ENCODE peak calls at places on chromosome 13, in eight cellular contexts. O is SK-N-SH, U is GM23248, B is endodermal cell, C is heart left ventricle, D is IMR-90, F is H9, A is neural progenitor cell. S is an unnamed sample.

GRCh38 chr13:96089749-96090239 is at the start of gene HS6ST3:
- DNase-seq in O (peak; percentile 79), U (peak; percentile 42), B (peak; percentile 88), C (peak; percentile 54), D (no peak), F (peak; percentile 79), A (peak; percentile 75), S (peak; percentile 49)

GRCh38 chr13:60837806-60838205 is 440.8 kb downstream of the TDRD3 start:
- DNase-seq in O (no peak), U (no peak), B (no peak), C (no peak), D (no peak), F (no peak), A (no peak), S (no peak)

GRCh38 chr13:51292000-51292550 is 47.4 kb upstream of the SERPINE3 start:
- DNase-seq in O (no peak), U (peak; percentile 15), B (no peak), C (no peak), D (peak; percentile 62), F (no peak), A (no peak), S (no peak)

GRCh38 chr13:40377783-40378182 is 288.7 kb downstream of the FOXO1 start:
- DNase-seq in O (no peak), U (peak; percentile 79), B (no peak), C (no peak), D (no peak), F (no peak), A (no peak), S (no peak)

GRCh38 chr13:75307370-75307984 is 174.5 kb downstream of the TBC1D4 start:
- DNase-seq in O (no peak), U (no peak), B (no peak), C (no peak), D (peak; percentile 17), F (no peak), A (no peak), S (no peak)

GRCh38 chr13:40204246-40204645 is 462.2 kb downstream of the FOXO1 start:
- DNase-seq in O (no peak), U (no peak), B (no peak), C (no peak), D (no peak), F (no peak), A (no peak), S (no peak)

GRCh38 chr13:28532226-28533048 is 37.5 kb upstream of the FLT1 start:
- DNase-seq in O (peak; percentile 44), U (peak; percentile 55), B (peak; percentile 74), C (peak; percentile 67), D (no peak), F (peak; percentile 57), A (peak; percentile 70), S (peak; percentile 64)

GRCh38 chr13:42650470-42650869 is 76.5 kb downstream of the TNFSF11 start:
- DNase-seq in O (no peak), U (no peak), B (no peak), C (no peak), D (no peak), F (no peak), A (no peak), S (no peak)

GRCh38 chr13:98313023-98313937 is 136.2 kb upstream of the RNF113B start:
- DNase-seq in O (no peak), U (no peak), B (no peak), C (no peak), D (no peak), F (no peak), A (no peak), S (no peak)

DNA sequence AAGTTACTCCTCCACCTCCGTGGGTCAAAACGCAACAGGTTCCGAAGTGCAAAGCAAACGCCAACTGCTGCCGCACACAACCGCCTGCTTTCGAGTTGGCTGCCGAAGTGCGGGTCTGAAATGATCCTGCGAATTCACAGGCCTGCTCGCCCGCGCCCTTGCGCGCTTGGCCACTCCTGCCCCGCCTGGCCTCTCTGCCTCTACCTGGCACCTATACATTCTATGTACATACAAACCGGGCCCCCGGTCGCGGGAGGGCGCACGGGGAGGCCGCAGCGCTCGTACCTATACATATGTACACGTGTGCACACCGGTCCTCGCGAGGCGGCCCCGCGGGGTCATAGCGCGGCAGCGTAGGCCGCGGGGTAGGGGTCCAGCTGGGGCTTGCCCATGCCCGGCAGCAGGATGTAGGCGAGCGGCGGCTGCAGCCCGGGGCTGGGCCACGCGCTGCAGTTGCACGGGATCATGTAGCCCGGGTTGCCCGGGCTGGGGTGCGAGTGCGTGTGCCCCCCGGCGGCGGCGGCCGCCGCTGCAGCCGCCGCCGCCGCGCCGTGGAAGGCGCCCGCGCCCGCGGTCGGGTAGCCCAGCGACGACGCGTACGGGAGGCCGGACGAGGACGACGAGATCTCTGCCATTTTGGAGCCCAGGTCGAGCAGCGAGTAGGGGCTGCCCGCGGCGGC is 1.3 kb downstream of the SOX21 start:
- DNase-seq in O (peak; percentile 86), U (peak; percentile 27), B (peak; percentile 86), C (no peak), D (no peak), F (peak; percentile 64), A (peak; percentile 77), S (no peak)
- H3K4me1 ChIP-seq in O (no peaks in the 10 kb centered on the region), U (no peaks in the 10 kb centered on the region), B (peaks cover 4% of the 10 kb centered on the region), C (peaks cover 37% of the 10 kb centered on the region), D (peaks cover 3% of the 10 kb centered on the region), F (peaks cover 3% of the 10 kb centered on the region), A (peaks cover 29% of the 10 kb centered on the region), S (no peaks in the 10 kb centered on the region)

DNA sequence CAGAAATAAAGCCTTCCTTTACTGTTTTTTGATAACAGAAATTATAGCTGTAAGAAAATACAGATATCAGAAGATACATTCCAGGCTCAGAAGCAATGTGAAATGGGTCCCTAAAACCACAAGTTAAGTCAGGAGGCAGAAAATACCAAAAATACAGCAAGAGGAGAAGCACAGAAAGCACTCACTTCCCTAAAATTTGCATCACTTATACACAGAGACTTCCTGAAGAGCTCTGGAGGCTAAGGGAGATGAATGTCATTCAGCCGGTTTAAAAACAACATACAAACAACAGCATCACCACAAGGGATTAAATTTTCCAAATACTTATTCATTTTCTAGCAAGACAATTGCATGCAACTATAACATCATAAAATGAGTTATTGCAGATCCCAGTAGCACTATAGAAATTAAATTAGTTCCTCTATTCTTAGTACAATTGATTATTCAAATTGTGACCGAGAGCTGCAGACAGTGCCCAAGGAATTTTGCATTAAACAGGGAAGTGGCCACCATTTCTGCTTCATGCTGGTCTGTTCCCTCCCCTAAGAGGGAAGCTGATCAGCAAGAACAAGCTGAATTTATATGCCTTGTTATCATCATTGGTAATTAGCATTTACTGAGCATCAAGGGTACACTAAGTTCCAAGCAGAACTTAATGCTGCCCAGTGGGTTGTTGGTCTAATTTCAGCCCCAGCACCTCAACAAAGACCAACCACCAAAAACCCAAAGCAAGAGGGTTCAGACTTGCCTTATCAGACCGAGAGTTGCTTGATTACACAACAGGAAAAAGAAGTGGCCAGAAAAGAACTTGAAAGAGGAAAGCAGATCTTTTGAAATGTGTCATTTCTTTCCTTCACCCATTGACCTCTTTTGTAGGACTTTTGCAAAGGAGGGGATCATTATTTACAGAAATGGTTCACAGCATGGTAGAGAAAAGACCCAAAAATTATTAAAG is 140.7 kb downstream of the KCTD12 start:
- DNase-seq in O (no peak), U (no peak), B (no peak), C (no peak), D (no peak), F (no peak), A (no peak), S (no peak)
- H3K27ac ChIP-seq in O (no peak overlapping the region), U (no peak overlapping the region), B (no peak overlapping the region), C (no peak overlapping the region), D (no peak overlapping the region), F (no peak overlapping the region), A (no peak overlapping the region), S (no peak overlapping the region)

DNA sequence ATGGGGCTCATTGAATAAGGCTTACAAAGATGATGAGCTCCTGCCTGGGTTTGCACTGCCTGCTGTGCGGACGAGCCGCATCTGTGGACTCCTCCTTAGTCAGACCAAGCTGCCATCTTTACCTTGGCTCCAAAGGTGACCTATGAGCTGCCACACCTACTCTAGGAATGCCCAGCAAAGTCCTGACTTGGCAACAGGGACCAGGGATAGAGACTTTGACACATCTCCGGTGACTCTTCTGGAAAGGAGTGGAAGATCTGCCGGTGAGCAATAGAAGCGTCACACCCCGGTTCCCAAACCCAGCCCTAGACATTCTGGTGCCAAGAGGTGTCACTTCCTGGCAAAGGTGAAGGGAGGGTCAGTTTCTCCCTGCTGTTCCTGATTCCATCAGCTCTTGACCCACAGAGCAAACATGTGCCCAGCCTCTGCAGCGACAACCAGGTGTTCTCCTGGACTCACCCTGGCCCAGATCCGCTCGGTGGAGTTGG is 50.2 kb upstream of the GTF3A start:
- DNase-seq in O (no peak), U (peak; percentile 26), B (no peak), C (no peak), D (no peak), F (no peak), A (no peak), S (no peak)
- H3K4me1 ChIP-seq in O (no peaks in the 10 kb centered on the region), U (no peaks in the 10 kb centered on the region), B (no peaks in the 10 kb centered on the region), C (no peaks in the 10 kb centered on the region), D (no peaks in the 10 kb centered on the region), F (no peaks in the 10 kb centered on the region), A (no peaks in the 10 kb centered on the region), S (no peaks in the 10 kb centered on the region)

DNA sequence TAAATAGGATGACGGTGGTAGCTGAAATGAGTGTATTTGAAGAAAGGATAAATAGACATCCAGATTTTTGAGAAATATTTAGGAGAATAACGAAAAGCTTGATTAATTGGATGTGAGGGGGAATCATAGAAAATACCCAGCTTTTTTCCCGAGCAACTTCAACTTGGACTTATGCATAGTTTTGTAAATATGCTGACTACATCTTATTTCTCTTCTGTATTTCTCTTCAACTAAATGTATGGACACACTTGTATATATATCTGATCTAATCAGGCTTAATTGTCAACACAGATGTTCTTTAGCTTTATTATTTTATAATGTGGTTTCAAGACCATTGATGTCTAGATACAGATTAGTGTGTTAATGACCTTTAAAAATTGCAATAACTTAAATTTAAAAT is 685.0 kb downstream of the SLITRK1 start:
- DNase-seq in O (no peak), U (no peak), B (no peak), C (no peak), D (no peak), F (no peak), A (no peak), S (no peak)
- H3K27ac ChIP-seq in O (no peak overlapping the region), U (no peak overlapping the region), B (no peak overlapping the region), C (no peak overlapping the region), D (no peak overlapping the region), F (no peak overlapping the region), A (no peak overlapping the region), S (no peak overlapping the region)

GRCh38 chr13:99433543-99434075 is 67.7 kb upstream of the TM9SF2 start:
- DNase-seq in O (no peak), U (no peak), B (no peak), C (no peak), D (no peak), F (no peak), A (no peak), S (no peak)

GRCh38 chr13:99434258-99434788 is 66.9 kb upstream of the TM9SF2 start:
- DNase-seq in O (no peak), U (no peak), B (peak; percentile 81), C (no peak), D (no peak), F (peak; percentile 70), A (no peak), S (no peak)

GRCh38 chr13:99429670-99430069 is 71.6 kb upstream of the TM9SF2 start:
- DNase-seq in O (no peak), U (no peak), B (peak; percentile 8), C (no peak), D (no peak), F (peak; percentile 11), A (no peak), S (no peak)

GRCh38 chr13:99432637-99433542 is 68.4 kb upstream of the TM9SF2 start:
- DNase-seq in O (no peak), U (peak; percentile 92), B (peak; percentile 92), C (peak; percentile 70), D (peak; percentile 73), F (peak; percentile 81), A (peak; percentile 79), S (peak; percentile 87)

GRCh38 chr13:99431927-99432636 is 69.2 kb upstream of the TM9SF2 start:
- DNase-seq in O (no peak), U (no peak), B (peak; percentile 55), C (no peak), D (no peak), F (no peak), A (no peak), S (no peak)
- H3K4me1 ChIP-seq in O (peaks cover 3% of the 10 kb centered on the region), U (peaks cover 13% of the 10 kb centered on the region), B (peaks cover 9% of the 10 kb centered on the region), C (peaks cover 10% of the 10 kb centered on the region), D (peaks cover 3% of the 10 kb centered on the region), F (peaks cover 2% of the 10 kb centered on the region), A (peaks cover 7% of the 10 kb centered on the region), S (peaks cover 15% of the 10 kb centered on the region)

S was measured in adrenal gland.